ENCODE peak calls at places on chromosomes 7 and 10, in five cellular contexts. E is ovary, X is Peyer's patch, M is dorsolateral prefrontal cortex, S is heart right ventricle. L is an unnamed sample.

GRCh38 chr7:6221340-6222319 is 50.8 kb downstream of the CYTH3 start:
- DNase-seq in S (no peak), E (no peak), M (no peak), X (no peak), L (no peak)

GRCh38 chr10:59109826-59110225 is 66.6 kb upstream of the PHYHIPL start:
- DNase-seq in S (no peak), M (no peak), E (no peak), X (no peak), L (no peak)

GRCh38 chr7:1852781-1853618 is 182.9 kb downstream of the ELFN1 start:
- DNase-seq in M (peak; percentile 35), E (peak; percentile 14), X (no peak), S (no peak), L (peak; percentile 64)

GRCh38 chr7:55365103-55365679 is at the start of gene LANCL2:
- DNase-seq in S (no peak), E (no peak), X (peak; percentile 41), M (no peak), L (no peak)

GRCh38 chr10:48400129-48400849 is 93.8 kb downstream of the MAPK8 start:
- DNase-seq in X (no peak), M (no peak), S (no peak), E (no peak), L (no peak)

GRCh38 chr10:118798186-118798811 is 43.5 kb upstream of the CACUL1 start:
- DNase-seq in M (no peak), E (no peak), X (no peak), S (no peak), L (peak; percentile 67)

GRCh38 chr7:33258561-33258960 is 129.2 kb downstream of the BBS9 start:
- DNase-seq in M (no peak), E (no peak), X (no peak), S (no peak), L (no peak)

GRCh38 chr10:124403548-124403947 is 15.2 kb downstream of the OAT start:
- DNase-seq in E (no peak), M (no peak), X (no peak), S (peak; percentile 41), L (peak; percentile 54)

GRCh38 chr10:93319855-93320254 is 162.3 kb downstream of the MYOF start:
- DNase-seq in M (no peak), S (no peak), E (no peak), X (no peak), L (no peak)

GRCh38 chr7:112782498-112782897 is 7.7 kb downstream of the TMEM168 start:
- DNase-seq in E (no peak), X (no peak), S (no peak), M (no peak), L (no peak)

GRCh38 chr10:118753331-118753730 is 1.4 kb downstream of the CACUL1 start:
- DNase-seq in E (no peak), S (no peak), M (no peak), X (no peak), L (no peak)

GRCh38 chr10:111078505-111079185 is 1.8 kb downstream of the ADRA2A start:
- DNase-seq in X (no peak), M (no peak), S (no peak), E (no peak), L (no peak)

GRCh38 chr7:82167568-82168314 is 275.8 kb downstream of the CACNA2D1 start:
- DNase-seq in M (no peak), X (no peak), E (no peak), S (no peak), L (no peak)

GRCh38 chr10:76523798-76524231 is 1092.4 kb downstream of the LRMDA start:
- DNase-seq in S (no peak), X (no peak), E (no peak), M (no peak), L (no peak)

GRCh38 chr10:7626283-7626682 is 40.5 kb downstream of the ITIH5 start:
- DNase-seq in E (no peak), X (no peak), S (no peak), M (no peak), L (no peak)

GRCh38 chr10:102578782-102579181 is 65.5 kb upstream of the TRIM8 start:
- DNase-seq in M (no peak), X (no peak), E (no peak), S (no peak), L (no peak)
- H3K4me3 ChIP-seq in M (no peak overlapping the region), X (no peak overlapping the region), E (no peak overlapping the region), S (no peak overlapping the region), L (no peak overlapping the region)

DNA sequence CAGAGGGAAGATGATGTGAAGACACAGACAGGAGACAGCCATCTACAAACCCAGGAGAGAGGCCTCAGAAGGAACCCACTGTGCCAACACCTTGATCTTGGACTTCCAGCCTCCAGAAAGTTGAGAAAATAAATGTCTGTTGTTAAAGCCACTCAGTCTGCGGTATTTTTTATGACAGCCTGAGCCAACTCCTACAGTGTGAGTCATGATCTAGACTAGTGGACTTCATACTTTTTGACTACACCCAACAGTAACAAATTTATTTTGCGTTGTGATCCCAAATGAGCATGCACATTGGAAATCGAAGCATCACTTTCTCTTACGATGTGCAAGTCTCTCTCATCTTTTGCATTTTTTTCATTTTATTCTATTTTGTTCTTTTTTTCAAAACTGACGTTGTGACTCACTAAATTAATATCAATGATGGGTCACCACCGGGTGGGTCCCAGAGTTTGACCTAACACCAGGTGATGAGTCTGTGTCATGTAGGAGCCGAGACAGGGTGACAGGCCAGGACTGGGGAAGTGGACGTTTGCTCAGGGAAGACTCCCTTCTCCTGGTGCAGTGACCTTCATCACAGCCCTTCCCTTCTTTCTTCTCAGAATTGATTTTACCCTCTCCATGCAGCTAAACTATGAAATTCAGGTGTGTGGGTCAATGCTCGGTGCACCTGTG is 28.9 kb downstream of the PHYH start:
- DNase-seq in E (no peak), M (no peak), S (no peak), X (no peak), L (no peak)
- H3K4me3 ChIP-seq in E (no peak overlapping the region), M (no peak overlapping the region), S (no peak overlapping the region), X (no peak overlapping the region), L (no peak overlapping the region)

DNA sequence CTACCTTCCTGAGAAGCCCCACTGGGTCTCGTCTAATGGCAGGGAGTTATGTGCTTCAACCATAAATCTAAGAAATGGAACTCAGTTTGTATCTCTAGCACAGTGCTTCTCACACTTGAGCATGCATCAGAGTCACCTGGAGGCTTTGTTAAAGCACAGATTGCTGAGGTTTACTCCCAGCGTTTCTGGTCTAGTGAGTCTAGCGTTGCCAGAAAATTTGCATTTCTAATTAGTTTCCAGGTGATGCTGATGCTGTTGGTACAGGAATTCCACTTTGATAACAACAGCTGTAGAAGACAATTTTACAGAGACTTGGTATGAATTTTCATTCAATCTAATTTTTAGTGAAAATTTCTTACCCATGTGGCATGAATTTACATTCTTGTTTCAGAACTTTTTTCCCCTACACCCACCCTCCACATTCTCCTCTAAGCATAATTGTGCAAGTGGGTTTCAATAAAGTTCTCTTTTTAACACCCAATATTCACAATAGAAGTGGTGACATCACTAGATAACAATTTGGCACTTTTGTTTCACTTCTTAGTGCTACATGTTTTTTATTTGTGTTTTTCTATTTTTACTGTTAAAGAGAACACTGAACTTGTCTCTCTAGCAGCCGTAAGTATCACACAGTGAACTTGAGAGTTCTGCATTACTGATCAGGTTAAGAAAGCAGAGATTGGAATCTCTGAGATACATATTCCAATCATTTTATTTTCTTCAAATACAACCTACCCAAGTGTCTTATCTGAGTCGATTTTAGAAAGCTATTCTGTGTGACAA is 48.4 kb upstream of the BET1 start:
- DNase-seq in M (no peak), S (no peak), X (peak; percentile 50), E (no peak), L (no peak)
- H3K4me3 ChIP-seq in M (no peak overlapping the region), S (no peak overlapping the region), X (no peak overlapping the region), E (no peak overlapping the region), L (no peak overlapping the region)

GRCh38 chr7:155213385-155213784 is 84.3 kb upstream of the INSIG1 start:
- DNase-seq in X (no peak), E (no peak), S (no peak), M (no peak), L (no peak)
- H3K4me3 ChIP-seq in X (no peak overlapping the region), E (no peak overlapping the region), S (no peak overlapping the region), M (no peak overlapping the region), L (no peak overlapping the region)

DNA sequence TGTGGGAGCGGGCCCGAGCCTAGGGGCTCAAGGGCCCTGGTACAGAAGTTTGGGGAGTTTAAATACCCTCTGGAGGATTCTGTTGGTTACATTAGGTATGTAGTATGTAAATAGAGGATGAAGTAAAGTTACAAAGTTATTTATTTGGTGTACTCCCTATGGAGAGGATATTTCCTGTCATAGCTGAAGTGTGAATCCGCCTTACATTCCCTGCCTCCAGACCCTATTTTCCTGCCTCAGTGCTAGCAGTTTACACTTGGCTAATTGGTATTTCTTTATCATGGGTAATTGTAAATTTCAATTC is 60.6 kb upstream of the KLF14 start:
- DNase-seq in E (no peak), M (no peak), X (no peak), S (no peak), L (no peak)
- H3K4me3 ChIP-seq in E (peak overlapping the region; percentile 6), M (peak overlapping the region; percentile 12), X (no peak overlapping the region), S (no peak overlapping the region), L (no peak overlapping the region)

DNA sequence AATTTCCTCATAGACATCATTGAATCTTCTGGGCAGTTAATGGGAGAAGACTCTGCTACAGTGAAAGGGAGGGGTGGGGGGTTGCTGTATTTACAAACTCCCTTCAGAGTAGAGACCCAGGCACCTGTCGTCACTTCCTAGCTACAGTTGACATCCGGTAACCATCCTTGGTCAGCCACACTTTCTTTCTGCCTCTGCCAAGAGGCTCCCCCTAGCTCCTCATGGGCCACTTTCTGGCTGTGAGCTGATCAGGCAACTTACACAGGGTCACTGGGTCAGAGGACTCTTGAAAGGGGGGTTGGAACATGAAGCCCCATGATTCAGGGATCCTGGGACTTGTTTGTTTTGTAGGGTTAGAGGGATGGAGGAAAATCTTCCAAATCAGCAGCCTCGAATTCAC is 1.2 kb downstream of the TECPR1 start:
- DNase-seq in S (no peak), X (peak; percentile 51), M (no peak), E (no peak), L (no peak)
- H3K4me3 ChIP-seq in S (peak overlapping the region; percentile 82), X (peak overlapping the region; percentile 93), M (peak overlapping the region; percentile 99), E (no peak overlapping the region), L (peak overlapping the region; percentile 92)

DNA sequence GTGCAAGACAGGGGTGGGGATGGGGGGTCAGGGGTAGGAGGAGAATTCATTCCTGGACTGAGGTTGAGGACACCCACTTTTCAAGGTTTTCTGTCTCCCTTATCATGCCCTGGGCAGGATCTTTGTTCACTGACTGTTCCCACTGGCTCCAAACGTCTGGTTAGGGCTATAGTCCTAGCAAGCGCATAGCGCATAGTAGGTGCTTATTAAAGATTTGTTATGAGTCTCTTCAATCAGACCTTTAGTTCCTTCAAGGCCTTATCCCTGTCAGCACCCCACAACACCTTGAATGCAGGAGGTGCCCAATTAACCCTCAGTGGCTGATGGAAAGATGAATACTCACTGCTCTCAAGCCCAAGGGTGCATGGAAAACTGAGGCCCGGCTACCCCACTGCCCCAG is 177.9 kb downstream of the SH3PXD2A start:
- DNase-seq in E (no peak), S (no peak), M (no peak), X (no peak), L (no peak)
- H3K4me3 ChIP-seq in E (peak overlapping the region; percentile 36), S (peak overlapping the region; percentile 39), M (no peak overlapping the region), X (no peak overlapping the region), L (peak overlapping the region; percentile 24)

DNA sequence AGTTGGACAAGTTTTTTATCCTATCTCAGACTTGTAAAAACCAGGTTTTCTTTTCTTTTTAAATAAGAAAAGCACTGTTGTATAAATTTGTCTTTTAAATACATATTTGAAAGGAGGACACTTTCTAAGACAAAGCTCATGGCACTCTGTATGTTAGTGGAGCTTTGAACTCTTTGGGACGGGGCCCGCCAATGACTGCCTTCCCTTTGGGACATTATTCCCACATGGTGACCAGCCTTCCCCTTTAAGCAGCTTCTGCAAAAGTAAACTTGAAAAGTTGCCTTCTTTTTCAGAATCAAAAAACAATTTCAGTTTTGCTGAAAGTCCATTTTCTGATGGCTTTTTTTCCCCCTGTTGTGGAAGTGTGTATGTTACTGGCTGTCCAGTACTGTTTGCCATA is 1.8 kb downstream of the CUX1 start:
- DNase-seq in S (no peak), E (no peak), M (no peak), X (peak; percentile 5), L (no peak)
- H3K4me3 ChIP-seq in S (peak overlapping the region; percentile 81), E (no peak overlapping the region), M (no peak overlapping the region), X (no peak overlapping the region), L (no peak overlapping the region)